ENCODE peak calls at places on chromosomes 5 and 9, in eight cellular contexts. One of them, this sample, is unnamed.

GRCh38 chr5:176687881-176688280 is 40.6 kb downstream of the TSPAN17 start:
- DNase-seq in tibial artery: no peak
- DNase-seq in sigmoid colon: no peak
- DNase-seq in adipocyte: no peak
- DNase-seq in skeletal muscle cell: no peak
- DNase-seq in fibroblast of pulmonary artery: no peak
- DNase-seq in left ventricle myocardium inferior: no peak
- DNase-seq in PC-3: no peak
- DNase-seq in this sample: no peak

GRCh38 chr5:14557203-14557725 is 24.3 kb upstream of the OTULINL start:
- DNase-seq in tibial artery: no peak
- DNase-seq in sigmoid colon: no peak
- DNase-seq in adipocyte: no peak
- DNase-seq in skeletal muscle cell: no peak
- DNase-seq in fibroblast of pulmonary artery: no peak
- DNase-seq in left ventricle myocardium inferior: peak
- DNase-seq in PC-3: no peak
- DNase-seq in this sample: peak

GRCh38 chr5:179310439-179311090 is 34.7 kb downstream of the ADAMTS2 start:
- DNase-seq in tibial artery: peak
- DNase-seq in sigmoid colon: peak
- DNase-seq in adipocyte: no peak
- DNase-seq in skeletal muscle cell: no peak
- DNase-seq in fibroblast of pulmonary artery: no peak
- DNase-seq in left ventricle myocardium inferior: no peak
- DNase-seq in PC-3: no peak
- DNase-seq in this sample: no peak

GRCh38 chr9:3516667-3517330 is 9.0 kb downstream of the RFX3 start:
- DNase-seq in tibial artery: no peak
- DNase-seq in sigmoid colon: no peak
- DNase-seq in adipocyte: no peak
- DNase-seq in skeletal muscle cell: no peak
- DNase-seq in fibroblast of pulmonary artery: no peak
- DNase-seq in left ventricle myocardium inferior: no peak
- DNase-seq in PC-3: no peak
- DNase-seq in this sample: no peak

GRCh38 chr5:67283275-67283987 is 86.8 kb upstream of the CD180 start:
- DNase-seq in tibial artery: no peak
- DNase-seq in sigmoid colon: no peak
- DNase-seq in adipocyte: no peak
- DNase-seq in skeletal muscle cell: no peak
- DNase-seq in fibroblast of pulmonary artery: no peak
- DNase-seq in left ventricle myocardium inferior: no peak
- DNase-seq in PC-3: no peak
- DNase-seq in this sample: no peak

GRCh38 chr5:45017568-45017967 is 208.8 kb downstream of the MRPS30 start:
- DNase-seq in tibial artery: no peak
- DNase-seq in sigmoid colon: no peak
- DNase-seq in adipocyte: no peak
- DNase-seq in skeletal muscle cell: no peak
- DNase-seq in fibroblast of pulmonary artery: no peak
- DNase-seq in left ventricle myocardium inferior: no peak
- DNase-seq in PC-3: peak
- DNase-seq in this sample: no peak

GRCh38 chr9:20305457-20305856 is 316.8 kb downstream of the MLLT3 start:
- DNase-seq in tibial artery: no peak
- DNase-seq in sigmoid colon: no peak
- DNase-seq in adipocyte: no peak
- DNase-seq in skeletal muscle cell: no peak
- DNase-seq in fibroblast of pulmonary artery: no peak
- DNase-seq in left ventricle myocardium inferior: no peak
- DNase-seq in PC-3: no peak
- DNase-seq in this sample: no peak

GRCh38 chr9:121862371-121862970 is 211.0 kb downstream of the DAB2IP start:
- DNase-seq in tibial artery: no peak
- DNase-seq in sigmoid colon: no peak
- DNase-seq in adipocyte: no peak
- DNase-seq in skeletal muscle cell: no peak
- DNase-seq in fibroblast of pulmonary artery: no peak
- DNase-seq in left ventricle myocardium inferior: no peak
- DNase-seq in PC-3: no peak
- DNase-seq in this sample: no peak

GRCh38 chr5:10689391-10690081 is 71.5 kb downstream of the DAP start:
- DNase-seq in tibial artery: peak
- DNase-seq in sigmoid colon: no peak
- DNase-seq in adipocyte: peak
- DNase-seq in skeletal muscle cell: no peak
- DNase-seq in fibroblast of pulmonary artery: peak
- DNase-seq in left ventricle myocardium inferior: no peak
- DNase-seq in PC-3: peak
- DNase-seq in this sample: peak

GRCh38 chr9:5447337-5447736 is 3.0 kb upstream of the CD274 start:
- DNase-seq in tibial artery: no peak
- DNase-seq in sigmoid colon: no peak
- DNase-seq in adipocyte: no peak
- DNase-seq in skeletal muscle cell: no peak
- DNase-seq in fibroblast of pulmonary artery: no peak
- DNase-seq in left ventricle myocardium inferior: no peak
- DNase-seq in PC-3: no peak
- DNase-seq in this sample: no peak

GRCh38 chr5:73447234-73448071 is 1.1 kb downstream of the FOXD1 start:
- DNase-seq in tibial artery: no peak
- DNase-seq in sigmoid colon: no peak
- DNase-seq in adipocyte: peak
- DNase-seq in skeletal muscle cell: no peak
- DNase-seq in fibroblast of pulmonary artery: peak
- DNase-seq in left ventricle myocardium inferior: no peak
- DNase-seq in PC-3: peak
- DNase-seq in this sample: peak

GRCh38 chr5:175519006-175519405 is 40.6 kb downstream of the SFXN1 start:
- DNase-seq in tibial artery: no peak
- DNase-seq in sigmoid colon: no peak
- DNase-seq in adipocyte: no peak
- DNase-seq in skeletal muscle cell: no peak
- DNase-seq in fibroblast of pulmonary artery: no peak
- DNase-seq in left ventricle myocardium inferior: no peak
- DNase-seq in PC-3: no peak
- DNase-seq in this sample: no peak

GRCh38 chr5:59143926-59144333 is 561.1 kb downstream of the RAB3C start:
- DNase-seq in tibial artery: no peak
- DNase-seq in sigmoid colon: no peak
- DNase-seq in adipocyte: no peak
- DNase-seq in skeletal muscle cell: no peak
- DNase-seq in fibroblast of pulmonary artery: no peak
- DNase-seq in left ventricle myocardium inferior: no peak
- DNase-seq in PC-3: no peak
- DNase-seq in this sample: peak

DNA sequence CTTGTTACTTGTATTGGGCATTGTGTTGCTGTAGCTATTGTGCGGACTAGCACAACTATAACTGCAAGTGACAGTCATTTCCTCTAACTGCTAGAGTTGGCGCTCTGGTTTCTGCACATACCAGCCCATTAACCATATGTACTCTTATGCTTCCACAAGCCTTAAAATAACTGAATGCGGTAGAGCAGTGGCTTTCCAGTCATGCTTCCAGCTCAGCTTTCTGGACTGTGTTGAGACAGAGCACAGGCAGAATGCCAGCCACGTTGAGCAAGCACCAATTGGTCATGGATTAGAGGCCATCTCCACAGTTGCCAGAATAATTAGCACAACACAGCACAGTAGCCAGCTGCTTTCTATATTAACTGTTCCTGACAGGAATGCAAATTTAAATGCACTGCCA is 12.2 kb downstream of the INVS start:
- DNase-seq in tibial artery: peak
- DNase-seq in sigmoid colon: peak
- DNase-seq in adipocyte: peak
- DNase-seq in skeletal muscle cell: peak
- DNase-seq in fibroblast of pulmonary artery: peak
- DNase-seq in left ventricle myocardium inferior: peak
- DNase-seq in PC-3: peak
- DNase-seq in this sample: peak
- H3K4me3 ChIP-seq in tibial artery: no peak
- H3K4me3 ChIP-seq in sigmoid colon: no peak
- H3K4me3 ChIP-seq in adipocyte: peak
- H3K4me3 ChIP-seq in skeletal muscle cell: no peak
- H3K4me3 ChIP-seq in fibroblast of pulmonary artery: no peak
- H3K4me3 ChIP-seq in left ventricle myocardium inferior: peak
- H3K4me3 ChIP-seq in PC-3: no peak
- H3K4me3 ChIP-seq in this sample: no peak

GRCh38 chr5:113548396-113548795 is 34.9 kb downstream of the YTHDC2 start:
- DNase-seq in tibial artery: no peak
- DNase-seq in sigmoid colon: no peak
- DNase-seq in adipocyte: no peak
- DNase-seq in skeletal muscle cell: no peak
- DNase-seq in fibroblast of pulmonary artery: no peak
- DNase-seq in left ventricle myocardium inferior: no peak
- DNase-seq in PC-3: no peak
- DNase-seq in this sample: no peak

GRCh38 chr5:113552620-113553019 is 39.1 kb downstream of the YTHDC2 start:
- DNase-seq in tibial artery: no peak
- DNase-seq in sigmoid colon: no peak
- DNase-seq in adipocyte: no peak
- DNase-seq in skeletal muscle cell: no peak
- DNase-seq in fibroblast of pulmonary artery: no peak
- DNase-seq in left ventricle myocardium inferior: no peak
- DNase-seq in PC-3: no peak
- DNase-seq in this sample: no peak

GRCh38 chr5:113552137-113552536 is 38.6 kb downstream of the YTHDC2 start:
- DNase-seq in tibial artery: no peak
- DNase-seq in sigmoid colon: no peak
- DNase-seq in adipocyte: no peak
- DNase-seq in skeletal muscle cell: no peak
- DNase-seq in fibroblast of pulmonary artery: no peak
- DNase-seq in left ventricle myocardium inferior: no peak
- DNase-seq in PC-3: no peak
- DNase-seq in this sample: no peak

DNA sequence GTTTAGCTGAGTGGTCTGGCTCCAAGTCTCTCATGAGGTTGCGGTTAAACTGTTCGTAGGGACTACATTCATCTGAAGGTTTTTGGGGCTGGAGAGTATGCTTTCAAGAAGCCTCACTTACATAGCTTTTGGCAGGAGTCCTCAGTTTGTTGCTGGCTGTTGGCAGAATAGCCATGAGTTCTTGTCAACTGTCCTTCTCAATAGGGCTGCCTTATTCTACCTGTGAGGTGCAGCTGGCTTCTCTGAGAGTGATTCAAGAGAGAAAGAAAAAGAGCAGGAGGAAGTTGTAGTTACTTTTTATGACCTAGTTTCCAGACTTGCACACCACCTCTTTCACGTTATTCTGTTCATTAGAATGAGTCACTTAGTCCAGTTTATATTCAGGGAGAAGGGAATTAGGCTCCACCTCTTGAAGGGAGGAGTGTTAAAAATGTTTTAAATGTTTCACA is 33.2 kb downstream of the YTHDC2 start:
- DNase-seq in tibial artery: no peak
- DNase-seq in sigmoid colon: no peak
- DNase-seq in adipocyte: peak
- DNase-seq in skeletal muscle cell: peak
- DNase-seq in fibroblast of pulmonary artery: peak
- DNase-seq in left ventricle myocardium inferior: no peak
- DNase-seq in PC-3: peak
- DNase-seq in this sample: peak
- H3K4me3 ChIP-seq in tibial artery: no peak
- H3K4me3 ChIP-seq in sigmoid colon: no peak
- H3K4me3 ChIP-seq in adipocyte: no peak
- H3K4me3 ChIP-seq in skeletal muscle cell: no peak
- H3K4me3 ChIP-seq in fibroblast of pulmonary artery: no peak
- H3K4me3 ChIP-seq in left ventricle myocardium inferior: no peak
- H3K4me3 ChIP-seq in PC-3: no peak
- H3K4me3 ChIP-seq in this sample: no peak

DNA sequence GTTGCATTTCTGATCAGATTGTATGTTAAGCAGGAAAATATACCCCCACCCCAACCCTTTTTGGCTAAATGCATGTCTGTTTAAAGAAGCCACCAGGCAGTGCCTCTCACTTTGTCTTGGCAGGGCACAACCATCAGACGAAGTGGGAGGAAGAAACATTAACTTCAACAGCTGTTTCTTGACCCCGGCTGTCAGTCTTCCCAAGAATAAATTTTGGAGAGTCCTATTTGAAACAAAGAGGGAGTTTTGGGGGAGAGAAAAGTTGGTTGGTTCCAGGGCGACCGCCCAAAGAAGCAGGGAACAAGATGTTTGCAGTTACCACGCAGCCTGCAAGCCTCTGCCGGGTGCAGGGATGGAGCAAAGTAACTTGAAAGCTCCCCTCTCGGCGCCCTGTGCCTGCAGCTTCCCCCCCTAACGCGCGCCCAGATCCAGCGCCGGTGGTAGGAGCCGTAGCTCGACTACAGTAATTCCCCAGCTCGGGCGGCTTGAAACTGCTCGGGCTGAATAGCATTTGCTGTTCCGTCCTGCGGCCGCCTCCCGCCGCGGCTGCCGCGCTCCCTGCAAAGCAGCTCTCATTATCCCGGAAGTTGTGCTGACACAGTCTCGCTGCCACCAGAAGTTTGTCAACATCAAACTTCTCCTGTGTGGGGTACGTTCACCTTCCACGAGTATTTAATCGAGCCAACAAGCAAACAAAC is 100.7 kb upstream of the SSBP2 start:
- DNase-seq in tibial artery: peak
- DNase-seq in sigmoid colon: peak
- DNase-seq in adipocyte: peak
- DNase-seq in skeletal muscle cell: peak
- DNase-seq in fibroblast of pulmonary artery: peak
- DNase-seq in left ventricle myocardium inferior: peak
- DNase-seq in PC-3: peak
- DNase-seq in this sample: peak
- H3K4me3 ChIP-seq in tibial artery: peak
- H3K4me3 ChIP-seq in sigmoid colon: peak
- H3K4me3 ChIP-seq in adipocyte: peak
- H3K4me3 ChIP-seq in skeletal muscle cell: peak
- H3K4me3 ChIP-seq in fibroblast of pulmonary artery: peak
- H3K4me3 ChIP-seq in left ventricle myocardium inferior: peak
- H3K4me3 ChIP-seq in PC-3: peak
- H3K4me3 ChIP-seq in this sample: peak

GRCh38 chr9:134457321-134457923 is 131.2 kb downstream of the RXRA start:
- DNase-seq in tibial artery: no peak
- DNase-seq in sigmoid colon: no peak
- DNase-seq in adipocyte: no peak
- DNase-seq in skeletal muscle cell: no peak
- DNase-seq in fibroblast of pulmonary artery: no peak
- DNase-seq in left ventricle myocardium inferior: no peak
- DNase-seq in PC-3: no peak
- DNase-seq in this sample: no peak

GRCh38 chr9:134458111-134458845 is 132.0 kb downstream of the RXRA start:
- DNase-seq in tibial artery: no peak
- DNase-seq in sigmoid colon: no peak
- DNase-seq in adipocyte: peak
- DNase-seq in skeletal muscle cell: peak
- DNase-seq in fibroblast of pulmonary artery: peak
- DNase-seq in left ventricle myocardium inferior: no peak
- DNase-seq in PC-3: no peak
- DNase-seq in this sample: peak

GRCh38 chr9:134455951-134456739 is 129.9 kb downstream of the RXRA start:
- DNase-seq in tibial artery: peak
- DNase-seq in sigmoid colon: peak
- DNase-seq in adipocyte: peak
- DNase-seq in skeletal muscle cell: peak
- DNase-seq in fibroblast of pulmonary artery: peak
- DNase-seq in left ventricle myocardium inferior: peak
- DNase-seq in PC-3: peak
- DNase-seq in this sample: peak

GRCh38 chr9:134455537-134455936 is 129.3 kb downstream of the RXRA start:
- DNase-seq in tibial artery: no peak
- DNase-seq in sigmoid colon: no peak
- DNase-seq in adipocyte: no peak
- DNase-seq in skeletal muscle cell: no peak
- DNase-seq in fibroblast of pulmonary artery: no peak
- DNase-seq in left ventricle myocardium inferior: no peak
- DNase-seq in PC-3: no peak
- DNase-seq in this sample: no peak

GRCh38 chr9:134456740-134457315 is 130.6 kb downstream of the RXRA start:
- DNase-seq in tibial artery: no peak
- DNase-seq in sigmoid colon: no peak
- DNase-seq in adipocyte: no peak
- DNase-seq in skeletal muscle cell: no peak
- DNase-seq in fibroblast of pulmonary artery: no peak
- DNase-seq in left ventricle myocardium inferior: no peak
- DNase-seq in PC-3: no peak
- DNase-seq in this sample: no peak
- H3K4me3 ChIP-seq in tibial artery: peak
- H3K4me3 ChIP-seq in sigmoid colon: peak
- H3K4me3 ChIP-seq in adipocyte: no peak
- H3K4me3 ChIP-seq in skeletal muscle cell: no peak
- H3K4me3 ChIP-seq in fibroblast of pulmonary artery: no peak
- H3K4me3 ChIP-seq in left ventricle myocardium inferior: peak
- H3K4me3 ChIP-seq in PC-3: no peak
- H3K4me3 ChIP-seq in this sample: no peak

This sample was measured in fibroblast of villous mesenchyme.